ENCODE peak calls at places on chromosomes 1 and 21, in four cellular contexts. One of them, this sample, is unnamed.

GRCh38 chr1:1832820-1833219 is 54.5 kb upstream of the NADK start:
- DNase-seq in IMR-90: peak; percentile 38
- DNase-seq in mesendoderm: no peak
- DNase-seq in H1: no peak
- DNase-seq in this sample: no peak

GRCh38 chr1:109243860-109244552 is 5.3 kb upstream of the CELSR2 start:
- DNase-seq in IMR-90: no peak
- DNase-seq in mesendoderm: no peak
- DNase-seq in H1: no peak
- DNase-seq in this sample: peak; percentile 1

GRCh38 chr1:214566158-214567104 is 15.0 kb upstream of the PTPN14 start:
- DNase-seq in IMR-90: peak; percentile 94
- DNase-seq in mesendoderm: no peak
- DNase-seq in H1: no peak
- DNase-seq in this sample: no peak

GRCh38 chr1:7549693-7550161 is 221.4 kb upstream of the VAMP3 start:
- DNase-seq in IMR-90: peak; percentile 35
- DNase-seq in mesendoderm: peak; percentile 35
- DNase-seq in H1: no peak
- DNase-seq in this sample: no peak

GRCh38 chr21:38973552-38973951 is 167.8 kb downstream of the ETS2 start:
- DNase-seq in IMR-90: no peak
- DNase-seq in mesendoderm: no peak
- DNase-seq in H1: no peak
- DNase-seq in this sample: no peak

GRCh38 chr1:225963735-225964530 is 22.9 kb upstream of the LEFTY2 start:
- DNase-seq in IMR-90: no peak
- DNase-seq in mesendoderm: no peak
- DNase-seq in H1: no peak
- DNase-seq in this sample: no peak

GRCh38 chr1:27109103-27109822 is 45.7 kb downstream of the SLC9A1 start:
- DNase-seq in IMR-90: no peak
- DNase-seq in mesendoderm: peak; percentile 80
- DNase-seq in H1: no peak
- DNase-seq in this sample: peak; percentile 74

GRCh38 chr1:183572721-183573120 is 17.5 kb downstream of the NCF2 start:
- DNase-seq in IMR-90: peak; percentile 23
- DNase-seq in mesendoderm: no peak
- DNase-seq in H1: no peak
- DNase-seq in this sample: no peak

GRCh38 chr1:108896160-108897150 is 19.7 kb downstream of the GPSM2 start:
- DNase-seq in IMR-90: peak; percentile 66
- DNase-seq in mesendoderm: peak; percentile 26
- DNase-seq in H1: no peak
- DNase-seq in this sample: peak; percentile 36

GRCh38 chr1:41350055-41350378 is 11.2 kb upstream of the FOXO6 start:
- DNase-seq in IMR-90: no peak
- DNase-seq in mesendoderm: no peak
- DNase-seq in H1: no peak
- DNase-seq in this sample: no peak
- H2BK120ac ChIP-seq in IMR-90: no peak overlapping the region
- H2BK120ac ChIP-seq in mesendoderm: no peak overlapping the region
- H2BK120ac ChIP-seq in H1: no peak overlapping the region
- H2BK120ac ChIP-seq in this sample: no peak overlapping the region

GRCh38 chr1:101276818-101277217 is 40.0 kb downstream of the S1PR1 start:
- DNase-seq in IMR-90: no peak
- DNase-seq in mesendoderm: no peak
- DNase-seq in H1: no peak
- DNase-seq in this sample: no peak
- H4K5ac ChIP-seq in IMR-90: no peak overlapping the region
- H4K5ac ChIP-seq in mesendoderm: no peak overlapping the region
- H4K5ac ChIP-seq in H1: no peak overlapping the region
- H4K5ac ChIP-seq in this sample: no peak overlapping the region

GRCh38 chr21:42081931-42082381 is 10.8 kb downstream of the UMODL1 start:
- DNase-seq in IMR-90: no peak
- DNase-seq in mesendoderm: no peak
- DNase-seq in H1: no peak
- DNase-seq in this sample: no peak

GRCh38 chr21:42081138-42081537 is 10.0 kb downstream of the UMODL1 start:
- DNase-seq in IMR-90: no peak
- DNase-seq in mesendoderm: no peak
- DNase-seq in H1: no peak
- DNase-seq in this sample: no peak

GRCh38 chr21:42079939-42080787 is 9.0 kb downstream of the UMODL1 start:
- DNase-seq in IMR-90: peak; percentile 11
- DNase-seq in mesendoderm: peak; percentile 71
- DNase-seq in H1: no peak
- DNase-seq in this sample: no peak

GRCh38 chr21:42079008-42079938 is 8.2 kb downstream of the UMODL1 start:
- DNase-seq in IMR-90: no peak
- DNase-seq in mesendoderm: no peak
- DNase-seq in H1: no peak
- DNase-seq in this sample: no peak

DNA sequence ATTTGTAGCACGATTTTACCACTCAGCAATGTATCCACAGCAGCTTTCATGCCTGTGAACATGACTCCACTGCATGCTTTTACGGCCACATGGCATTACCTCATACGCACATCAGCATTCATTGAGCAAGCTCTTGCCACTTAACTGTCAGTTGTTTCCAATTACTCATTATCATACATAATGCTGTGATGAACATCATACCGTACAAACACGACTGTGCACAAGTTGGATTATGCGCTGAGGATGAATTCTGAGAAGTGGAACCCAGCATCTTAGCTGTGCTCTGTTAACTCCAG is 9.6 kb downstream of the UMODL1 start:
- DNase-seq in IMR-90: peak; percentile 89
- DNase-seq in mesendoderm: no peak
- DNase-seq in H1: no peak
- DNase-seq in this sample: no peak
- H3K4me1 ChIP-seq in IMR-90: no peaks in the 10 kb centered on the region
- H3K4me1 ChIP-seq in mesendoderm: peaks cover 12% of the 10 kb centered on the region
- H3K4me1 ChIP-seq in H1: no peaks in the 10 kb centered on the region
- H3K4me1 ChIP-seq in this sample: no peaks in the 10 kb centered on the region

GRCh38 chr1:185096531-185096930 is 51.2 kb downstream of the RNF2 start:
- DNase-seq in IMR-90: peak; percentile 56
- DNase-seq in mesendoderm: no peak
- DNase-seq in H1: no peak
- DNase-seq in this sample: no peak

GRCh38 chr1:185087101-185087500 is 41.7 kb downstream of the RNF2 start:
- DNase-seq in IMR-90: no peak
- DNase-seq in mesendoderm: no peak
- DNase-seq in H1: no peak
- DNase-seq in this sample: no peak

GRCh38 chr1:185091480-185091879 is 46.1 kb downstream of the RNF2 start:
- DNase-seq in IMR-90: no peak
- DNase-seq in mesendoderm: no peak
- DNase-seq in H1: no peak
- DNase-seq in this sample: no peak
- H2BK120ac ChIP-seq in IMR-90: no peak overlapping the region
- H2BK120ac ChIP-seq in mesendoderm: no peak overlapping the region
- H2BK120ac ChIP-seq in H1: no peak overlapping the region
- H2BK120ac ChIP-seq in this sample: no peak overlapping the region